ENCODE peak calls at places on chromosomes 12 and 14, in ten cellular contexts. One of them, this sample, is unnamed.

GRCh38 chr12:112998997-112999767 is 20.9 kb downstream of the OAS2 start:
- DNase-seq in tibial nerve: no peak
- DNase-seq in ovary: no peak
- DNase-seq in A549: no peak
- DNase-seq in K562: no peak
- DNase-seq in sigmoid colon: no peak
- DNase-seq in stomach: no peak
- DNase-seq in HepG2: no peak
- DNase-seq in esophagus muscularis mucosa: no peak
- DNase-seq in H1: no peak
- DNase-seq in this sample: peak

GRCh38 chr14:61516957-61517356 is 178.4 kb upstream of the HIF1A start:
- DNase-seq in tibial nerve: no peak
- DNase-seq in ovary: no peak
- DNase-seq in A549: no peak
- DNase-seq in K562: no peak
- DNase-seq in sigmoid colon: no peak
- DNase-seq in stomach: no peak
- DNase-seq in HepG2: no peak
- DNase-seq in esophagus muscularis mucosa: no peak
- DNase-seq in H1: no peak
- DNase-seq in this sample: no peak

GRCh38 chr14:28121512-28122297 is 644.9 kb upstream of the FOXG1 start:
- DNase-seq in tibial nerve: no peak
- DNase-seq in ovary: no peak
- DNase-seq in A549: no peak
- DNase-seq in K562: no peak
- DNase-seq in sigmoid colon: no peak
- DNase-seq in stomach: no peak
- DNase-seq in HepG2: no peak
- DNase-seq in esophagus muscularis mucosa: no peak
- DNase-seq in H1: no peak
- DNase-seq in this sample: no peak

GRCh38 chr12:111733340-111733739 is 33.4 kb upstream of the ALDH2 start:
- DNase-seq in tibial nerve: no peak
- DNase-seq in ovary: no peak
- DNase-seq in A549: no peak
- DNase-seq in K562: no peak
- DNase-seq in sigmoid colon: no peak
- DNase-seq in stomach: no peak
- DNase-seq in HepG2: no peak
- DNase-seq in esophagus muscularis mucosa: peak
- DNase-seq in H1: no peak
- DNase-seq in this sample: no peak

GRCh38 chr14:69299286-69300035 is 39.5 kb downstream of the GALNT16 start:
- DNase-seq in tibial nerve: no peak
- DNase-seq in ovary: peak
- DNase-seq in A549: no peak
- DNase-seq in K562: no peak
- DNase-seq in sigmoid colon: no peak
- DNase-seq in stomach: no peak
- DNase-seq in HepG2: no peak
- DNase-seq in esophagus muscularis mucosa: no peak
- DNase-seq in H1: peak
- DNase-seq in this sample: no peak

GRCh38 chr12:5197127-5197526 is 153.4 kb downstream of the KCNA5 start:
- DNase-seq in tibial nerve: no peak
- DNase-seq in ovary: no peak
- DNase-seq in A549: no peak
- DNase-seq in K562: no peak
- DNase-seq in sigmoid colon: no peak
- DNase-seq in stomach: no peak
- DNase-seq in HepG2: no peak
- DNase-seq in esophagus muscularis mucosa: no peak
- DNase-seq in H1: no peak
- DNase-seq in this sample: no peak

GRCh38 chr14:55556929-55557623 is 22.9 kb upstream of the KTN1 start:
- DNase-seq in tibial nerve: no peak
- DNase-seq in ovary: peak
- DNase-seq in A549: no peak
- DNase-seq in K562: no peak
- DNase-seq in sigmoid colon: peak
- DNase-seq in stomach: peak
- DNase-seq in HepG2: peak
- DNase-seq in esophagus muscularis mucosa: no peak
- DNase-seq in H1: no peak
- DNase-seq in this sample: peak

GRCh38 chr14:95993768-95994592 is 45.2 kb upstream of the C14orf132 start:
- DNase-seq in tibial nerve: no peak
- DNase-seq in ovary: peak
- DNase-seq in A549: peak
- DNase-seq in K562: peak
- DNase-seq in sigmoid colon: no peak
- DNase-seq in stomach: no peak
- DNase-seq in HepG2: peak
- DNase-seq in esophagus muscularis mucosa: no peak
- DNase-seq in H1: peak
- DNase-seq in this sample: no peak

GRCh38 chr14:36582011-36582873 is at the start of gene NKX2-8:
- DNase-seq in tibial nerve: no peak
- DNase-seq in ovary: no peak
- DNase-seq in A549: peak
- DNase-seq in K562: no peak
- DNase-seq in sigmoid colon: no peak
- DNase-seq in stomach: no peak
- DNase-seq in HepG2: no peak
- DNase-seq in esophagus muscularis mucosa: no peak
- DNase-seq in H1: peak
- DNase-seq in this sample: no peak

GRCh38 chr12:7075931-7076330 is 15.4 kb downstream of the C1S start:
- DNase-seq in tibial nerve: no peak
- DNase-seq in ovary: no peak
- DNase-seq in A549: no peak
- DNase-seq in K562: no peak
- DNase-seq in sigmoid colon: no peak
- DNase-seq in stomach: no peak
- DNase-seq in HepG2: no peak
- DNase-seq in esophagus muscularis mucosa: no peak
- DNase-seq in H1: no peak
- DNase-seq in this sample: no peak

GRCh38 chr14:75198291-75198933 is 22.0 kb upstream of the TMED10 start:
- DNase-seq in tibial nerve: no peak
- DNase-seq in ovary: no peak
- DNase-seq in A549: no peak
- DNase-seq in K562: no peak
- DNase-seq in sigmoid colon: no peak
- DNase-seq in stomach: peak
- DNase-seq in HepG2: peak
- DNase-seq in esophagus muscularis mucosa: no peak
- DNase-seq in H1: no peak
- DNase-seq in this sample: peak

GRCh38 chr12:111160350-111161142 is 208.3 kb downstream of the PHETA1 start:
- DNase-seq in tibial nerve: no peak
- DNase-seq in ovary: no peak
- DNase-seq in A549: no peak
- DNase-seq in K562: no peak
- DNase-seq in sigmoid colon: no peak
- DNase-seq in stomach: no peak
- DNase-seq in HepG2: no peak
- DNase-seq in esophagus muscularis mucosa: no peak
- DNase-seq in H1: no peak
- DNase-seq in this sample: no peak

GRCh38 chr12:122111070-122111750 is 32.7 kb downstream of the MLXIP start:
- DNase-seq in tibial nerve: no peak
- DNase-seq in ovary: no peak
- DNase-seq in A549: no peak
- DNase-seq in K562: no peak
- DNase-seq in sigmoid colon: no peak
- DNase-seq in stomach: no peak
- DNase-seq in HepG2: no peak
- DNase-seq in esophagus muscularis mucosa: no peak
- DNase-seq in H1: no peak
- DNase-seq in this sample: peak

GRCh38 chr14:81767266-81767987 is 233.8 kb upstream of the SEL1L start:
- DNase-seq in tibial nerve: no peak
- DNase-seq in ovary: no peak
- DNase-seq in A549: no peak
- DNase-seq in K562: no peak
- DNase-seq in sigmoid colon: no peak
- DNase-seq in stomach: no peak
- DNase-seq in HepG2: no peak
- DNase-seq in esophagus muscularis mucosa: no peak
- DNase-seq in H1: no peak
- DNase-seq in this sample: no peak

GRCh38 chr12:5022465-5023061 is 21.1 kb upstream of the KCNA5 start:
- DNase-seq in tibial nerve: no peak
- DNase-seq in ovary: no peak
- DNase-seq in A549: peak
- DNase-seq in K562: peak
- DNase-seq in sigmoid colon: no peak
- DNase-seq in stomach: peak
- DNase-seq in HepG2: peak
- DNase-seq in esophagus muscularis mucosa: no peak
- DNase-seq in H1: peak
- DNase-seq in this sample: peak

DNA sequence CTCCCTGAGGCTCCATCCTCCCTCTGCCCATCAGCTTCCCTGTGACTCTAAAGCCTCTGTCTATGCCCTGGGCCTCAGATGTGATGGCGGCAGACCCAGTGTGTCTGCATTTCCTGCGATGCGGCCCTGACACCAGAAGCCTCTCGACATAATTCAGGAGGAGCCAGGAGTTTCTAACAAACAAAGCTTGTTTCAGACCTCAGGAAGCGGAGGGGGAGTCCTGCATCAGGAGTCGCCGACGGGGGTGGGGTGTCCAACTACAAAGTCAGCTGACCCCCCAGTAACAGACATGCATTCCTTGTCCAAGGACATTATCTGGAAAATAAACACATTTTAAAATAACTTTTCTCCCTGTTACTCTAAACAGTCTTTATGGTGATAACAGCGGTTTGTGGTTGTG is 167.5 kb downstream of the DPF3 start:
- DNase-seq in tibial nerve: no peak
- DNase-seq in ovary: peak
- DNase-seq in A549: no peak
- DNase-seq in K562: no peak
- DNase-seq in sigmoid colon: no peak
- DNase-seq in stomach: no peak
- DNase-seq in HepG2: no peak
- DNase-seq in esophagus muscularis mucosa: no peak
- DNase-seq in H1: no peak
- DNase-seq in this sample: no peak
- TF ChIP-seq EP300 in tibial nerve: no peak
- TF ChIP-seq EP300 in ovary: no peak
- TF ChIP-seq EP300 in A549: no peak
- TF ChIP-seq EP300 in K562: no peak
- TF ChIP-seq EP300 in sigmoid colon: no peak
- TF ChIP-seq EP300 in stomach: no peak
- TF ChIP-seq EP300 in HepG2: no peak
- TF ChIP-seq EP300 in esophagus muscularis mucosa: no peak
- TF ChIP-seq EP300 in H1: no peak
- TF ChIP-seq EP300 in this sample: no peak

DNA sequence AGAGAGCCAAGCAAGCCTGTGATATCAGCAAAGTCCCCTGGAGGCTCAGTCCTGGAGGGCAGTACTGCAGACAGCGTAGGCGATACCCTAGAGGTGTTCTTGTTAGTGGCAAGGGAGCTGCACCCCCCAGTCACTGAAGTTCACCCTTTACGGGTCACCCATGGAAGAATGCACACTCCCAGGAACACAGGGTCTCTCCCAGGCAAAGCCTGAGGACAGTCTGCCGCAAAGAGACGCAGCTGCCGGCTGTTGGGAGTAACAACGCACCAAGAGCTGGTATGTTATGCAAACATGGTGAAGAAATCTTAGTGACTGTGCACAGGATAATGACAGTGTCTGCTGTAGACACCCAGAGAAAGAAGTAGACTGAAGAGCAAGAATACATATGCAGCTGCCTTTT is 43.5 kb upstream of the NOS1 start:
- DNase-seq in tibial nerve: no peak
- DNase-seq in ovary: no peak
- DNase-seq in A549: no peak
- DNase-seq in K562: no peak
- DNase-seq in sigmoid colon: no peak
- DNase-seq in stomach: no peak
- DNase-seq in HepG2: no peak
- DNase-seq in esophagus muscularis mucosa: no peak
- DNase-seq in H1: no peak
- DNase-seq in this sample: no peak
- TF ChIP-seq POLR2A in tibial nerve: no peak
- TF ChIP-seq POLR2A in ovary: no peak
- TF ChIP-seq POLR2A in A549: no peak
- TF ChIP-seq POLR2A in K562: no peak
- TF ChIP-seq POLR2A in sigmoid colon: no peak
- TF ChIP-seq POLR2A in stomach: no peak
- TF ChIP-seq POLR2A in HepG2: no peak
- TF ChIP-seq POLR2A in esophagus muscularis mucosa: no peak
- TF ChIP-seq POLR2A in H1: no peak
- TF ChIP-seq POLR2A in this sample: no peak

DNA sequence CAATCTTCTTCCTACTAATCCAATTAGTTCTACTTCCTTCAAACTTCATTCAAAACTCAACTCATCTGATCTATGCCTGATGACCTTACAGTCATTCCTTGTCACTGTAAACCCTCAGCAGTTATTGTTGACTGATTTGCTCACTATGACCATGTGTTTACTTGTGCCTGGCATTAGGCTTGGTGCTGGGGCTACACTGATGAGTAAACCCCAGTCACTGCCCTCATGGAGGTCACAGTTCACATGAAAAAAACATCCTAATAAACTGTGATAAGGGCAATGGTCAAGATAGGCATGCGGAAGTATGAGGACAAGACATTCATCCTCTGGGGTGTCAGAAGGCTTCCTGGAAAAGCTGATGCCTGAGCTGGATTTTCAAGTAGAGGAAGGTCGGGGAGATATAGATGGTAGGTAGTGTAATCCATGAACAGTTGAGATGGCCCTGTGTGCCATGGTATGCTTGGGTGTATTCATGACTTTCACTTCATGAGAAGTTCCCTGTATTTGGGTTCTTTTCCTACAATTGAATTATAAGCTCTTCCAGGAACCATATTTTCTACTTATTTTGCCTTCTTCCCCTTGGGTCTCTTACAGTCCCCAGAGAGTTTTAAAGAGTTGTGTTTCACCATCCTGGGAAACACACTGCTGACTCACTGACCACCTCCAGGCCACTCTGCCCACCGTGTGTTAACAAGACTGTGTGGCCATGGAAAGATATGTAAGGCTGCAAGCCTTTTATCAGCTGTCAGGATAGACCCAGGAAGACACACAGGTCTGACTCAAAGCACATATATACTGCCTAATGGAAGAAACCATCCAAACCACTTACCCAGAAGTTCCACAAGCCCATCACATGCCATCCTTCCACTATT is 38.7 kb upstream of the DUSP6 start:
- DNase-seq in tibial nerve: no peak
- DNase-seq in ovary: no peak
- DNase-seq in A549: no peak
- DNase-seq in K562: peak
- DNase-seq in sigmoid colon: no peak
- DNase-seq in stomach: no peak
- DNase-seq in HepG2: peak
- DNase-seq in esophagus muscularis mucosa: no peak
- DNase-seq in H1: no peak
- DNase-seq in this sample: peak
- TF ChIP-seq EP300 in tibial nerve: no peak
- TF ChIP-seq EP300 in ovary: no peak
- TF ChIP-seq EP300 in A549: no peak
- TF ChIP-seq EP300 in K562: peak
- TF ChIP-seq EP300 in sigmoid colon: no peak
- TF ChIP-seq EP300 in stomach: no peak
- TF ChIP-seq EP300 in HepG2: peak
- TF ChIP-seq EP300 in esophagus muscularis mucosa: no peak
- TF ChIP-seq EP300 in H1: no peak
- TF ChIP-seq EP300 in this sample: no peak

GRCh38 chr12:118330421-118331018 is 42.2 kb downstream of the TAOK3 start:
- DNase-seq in tibial nerve: no peak
- DNase-seq in ovary: no peak
- DNase-seq in A549: no peak
- DNase-seq in K562: peak
- DNase-seq in sigmoid colon: no peak
- DNase-seq in stomach: no peak
- DNase-seq in HepG2: no peak
- DNase-seq in esophagus muscularis mucosa: no peak
- DNase-seq in H1: no peak
- DNase-seq in this sample: no peak
- TF ChIP-seq POLR2A in tibial nerve: no peak
- TF ChIP-seq POLR2A in ovary: no peak
- TF ChIP-seq POLR2A in A549: no peak
- TF ChIP-seq POLR2A in K562: no peak
- TF ChIP-seq POLR2A in sigmoid colon: no peak
- TF ChIP-seq POLR2A in stomach: no peak
- TF ChIP-seq POLR2A in HepG2: no peak
- TF ChIP-seq POLR2A in esophagus muscularis mucosa: no peak
- TF ChIP-seq POLR2A in H1: no peak
- TF ChIP-seq POLR2A in this sample: no peak

This sample was measured in transverse colon.